ENCODE peak calls at places on chromosomes 1 and 21, in seven cellular contexts. One of them, this sample, is unnamed.

GRCh38 chr1:16023050-16023653 is 1.3 kb downstream of the CLCNKA start:
- DNase-seq in SK-N-SH: no peak
- DNase-seq in GM12878: no peak
- DNase-seq in H1: no peak
- DNase-seq in K562: no peak
- DNase-seq in Panc1: no peak
- DNase-seq in HepG2: no peak
- DNase-seq in this sample: no peak

GRCh38 chr21:25862596-25862995 is 127.8 kb downstream of the GABPA start:
- DNase-seq in SK-N-SH: no peak
- DNase-seq in GM12878: no peak
- DNase-seq in H1: no peak
- DNase-seq in K562: peak
- DNase-seq in Panc1: no peak
- DNase-seq in HepG2: peak
- DNase-seq in this sample: peak

GRCh38 chr1:1857096-1857703 is 33.7 kb downstream of the GNB1 start:
- DNase-seq in SK-N-SH: no peak
- DNase-seq in GM12878: no peak
- DNase-seq in H1: no peak
- DNase-seq in K562: no peak
- DNase-seq in Panc1: no peak
- DNase-seq in HepG2: no peak
- DNase-seq in this sample: no peak

GRCh38 chr1:242802973-242803372 is 278.5 kb upstream of the PLD5 start:
- DNase-seq in SK-N-SH: no peak
- DNase-seq in GM12878: no peak
- DNase-seq in H1: no peak
- DNase-seq in K562: no peak
- DNase-seq in Panc1: no peak
- DNase-seq in HepG2: no peak
- DNase-seq in this sample: no peak

GRCh38 chr1:209412036-209412435 is 171.5 kb upstream of the CAMK1G start:
- DNase-seq in SK-N-SH: no peak
- DNase-seq in GM12878: no peak
- DNase-seq in H1: no peak
- DNase-seq in K562: no peak
- DNase-seq in Panc1: no peak
- DNase-seq in HepG2: no peak
- DNase-seq in this sample: no peak

GRCh38 chr1:183600136-183600535 is 9.9 kb upstream of the NCF2 start:
- DNase-seq in SK-N-SH: no peak
- DNase-seq in GM12878: no peak
- DNase-seq in H1: no peak
- DNase-seq in K562: no peak
- DNase-seq in Panc1: no peak
- DNase-seq in HepG2: no peak
- DNase-seq in this sample: no peak

GRCh38 chr1:155912056-155912536 is 947 bp upstream of the RIT1 start:
- DNase-seq in SK-N-SH: no peak
- DNase-seq in GM12878: no peak
- DNase-seq in H1: no peak
- DNase-seq in K562: no peak
- DNase-seq in Panc1: no peak
- DNase-seq in HepG2: no peak
- DNase-seq in this sample: no peak

GRCh38 chr21:46151989-46152938 is 3.1 kb downstream of the FTCD start:
- DNase-seq in SK-N-SH: no peak
- DNase-seq in GM12878: no peak
- DNase-seq in H1: no peak
- DNase-seq in K562: no peak
- DNase-seq in Panc1: no peak
- DNase-seq in HepG2: no peak
- DNase-seq in this sample: no peak

GRCh38 chr21:35231115-35231514 is 182.0 kb upstream of the RUNX1 start:
- DNase-seq in SK-N-SH: no peak
- DNase-seq in GM12878: no peak
- DNase-seq in H1: no peak
- DNase-seq in K562: no peak
- DNase-seq in Panc1: no peak
- DNase-seq in HepG2: no peak
- DNase-seq in this sample: no peak

GRCh38 chr1:118201524-118201923 is 16.5 kb upstream of the SPAG17 start:
- DNase-seq in SK-N-SH: no peak
- DNase-seq in GM12878: peak
- DNase-seq in H1: no peak
- DNase-seq in K562: no peak
- DNase-seq in Panc1: no peak
- DNase-seq in HepG2: no peak
- DNase-seq in this sample: no peak

GRCh38 chr1:87435484-87435883 is 106.8 kb downstream of the LMO4 start:
- DNase-seq in SK-N-SH: no peak
- DNase-seq in GM12878: peak
- DNase-seq in H1: no peak
- DNase-seq in K562: peak
- DNase-seq in Panc1: no peak
- DNase-seq in HepG2: no peak
- DNase-seq in this sample: no peak

GRCh38 chr1:228236744-228237143 is 28.9 kb downstream of the OBSCN start:
- DNase-seq in SK-N-SH: no peak
- DNase-seq in GM12878: no peak
- DNase-seq in H1: no peak
- DNase-seq in K562: peak
- DNase-seq in Panc1: no peak
- DNase-seq in HepG2: peak
- DNase-seq in this sample: peak

GRCh38 chr1:8814870-8815269 is 2.6 kb downstream of the RERE start:
- DNase-seq in SK-N-SH: peak
- DNase-seq in GM12878: no peak
- DNase-seq in H1: no peak
- DNase-seq in K562: peak
- DNase-seq in Panc1: no peak
- DNase-seq in HepG2: no peak
- DNase-seq in this sample: no peak

GRCh38 chr1:24536391-24536840 is 19.5 kb upstream of the NCMAP start:
- DNase-seq in SK-N-SH: peak
- DNase-seq in GM12878: peak
- DNase-seq in H1: no peak
- DNase-seq in K562: no peak
- DNase-seq in Panc1: no peak
- DNase-seq in HepG2: peak
- DNase-seq in this sample: peak

GRCh38 chr1:21594935-21595897 is 73.9 kb downstream of the RAP1GAP start:
- DNase-seq in SK-N-SH: peak
- DNase-seq in GM12878: no peak
- DNase-seq in H1: no peak
- DNase-seq in K562: peak
- DNase-seq in Panc1: no peak
- DNase-seq in HepG2: peak
- DNase-seq in this sample: peak

GRCh38 chr1:2135425-2135824 is 59.1 kb downstream of the FAAP20 start:
- DNase-seq in SK-N-SH: peak
- DNase-seq in GM12878: no peak
- DNase-seq in H1: no peak
- DNase-seq in K562: no peak
- DNase-seq in Panc1: no peak
- DNase-seq in HepG2: peak
- DNase-seq in this sample: no peak

GRCh38 chr1:109201123-109201703 is 12.5 kb upstream of the SARS1 start:
- DNase-seq in SK-N-SH: peak
- DNase-seq in GM12878: no peak
- DNase-seq in H1: no peak
- DNase-seq in K562: peak
- DNase-seq in Panc1: no peak
- DNase-seq in HepG2: peak
- DNase-seq in this sample: no peak

GRCh38 chr21:42220138-42220701 is 1.3 kb downstream of the ABCG1 start:
- DNase-seq in SK-N-SH: peak
- DNase-seq in GM12878: no peak
- DNase-seq in H1: no peak
- DNase-seq in K562: no peak
- DNase-seq in Panc1: peak
- DNase-seq in HepG2: peak
- DNase-seq in this sample: no peak

GRCh38 chr1:81590171-81590570 is 210.6 kb upstream of the ADGRL2 start:
- DNase-seq in SK-N-SH: no peak
- DNase-seq in GM12878: no peak
- DNase-seq in H1: no peak
- DNase-seq in K562: no peak
- DNase-seq in Panc1: no peak
- DNase-seq in HepG2: no peak
- DNase-seq in this sample: no peak

GRCh38 chr1:145710291-145711027 is 3.3 kb upstream of the PDZK1 start:
- DNase-seq in SK-N-SH: no peak
- DNase-seq in GM12878: no peak
- DNase-seq in H1: no peak
- DNase-seq in K562: no peak
- DNase-seq in Panc1: no peak
- DNase-seq in HepG2: no peak
- DNase-seq in this sample: no peak

GRCh38 chr1:15000030-15000429 is 153.5 kb upstream of the TMEM51 start:
- DNase-seq in SK-N-SH: no peak
- DNase-seq in GM12878: no peak
- DNase-seq in H1: no peak
- DNase-seq in K562: no peak
- DNase-seq in Panc1: no peak
- DNase-seq in HepG2: no peak
- DNase-seq in this sample: no peak

GRCh38 chr1:235078927-235079381 is 49.7 kb downstream of the TOMM20 start:
- DNase-seq in SK-N-SH: no peak
- DNase-seq in GM12878: no peak
- DNase-seq in H1: no peak
- DNase-seq in K562: no peak
- DNase-seq in Panc1: no peak
- DNase-seq in HepG2: no peak
- DNase-seq in this sample: peak
- TF ChIP-seq SIN3A in SK-N-SH: no peak
- TF ChIP-seq SIN3A in GM12878: no peak
- TF ChIP-seq SIN3A in H1: no peak
- TF ChIP-seq SIN3A in K562: no peak
- TF ChIP-seq SIN3A in Panc1: no peak
- TF ChIP-seq SIN3A in HepG2: no peak
- TF ChIP-seq SIN3A in this sample: no peak

GRCh38 chr1:17270891-17271765 is 22.2 kb downstream of the PADI3 start:
- DNase-seq in SK-N-SH: no peak
- DNase-seq in GM12878: no peak
- DNase-seq in H1: no peak
- DNase-seq in K562: no peak
- DNase-seq in Panc1: no peak
- DNase-seq in HepG2: no peak
- DNase-seq in this sample: no peak

GRCh38 chr1:17274186-17275170 is 25.6 kb downstream of the PADI3 start:
- DNase-seq in SK-N-SH: peak
- DNase-seq in GM12878: peak
- DNase-seq in H1: peak
- DNase-seq in K562: peak
- DNase-seq in Panc1: no peak
- DNase-seq in HepG2: peak
- DNase-seq in this sample: peak

GRCh38 chr1:17272066-17272465 is 23.2 kb downstream of the PADI3 start:
- DNase-seq in SK-N-SH: no peak
- DNase-seq in GM12878: no peak
- DNase-seq in H1: no peak
- DNase-seq in K562: no peak
- DNase-seq in Panc1: no peak
- DNase-seq in HepG2: no peak
- DNase-seq in this sample: no peak

GRCh38 chr1:17273096-17273495 is 24.2 kb downstream of the PADI3 start:
- DNase-seq in SK-N-SH: no peak
- DNase-seq in GM12878: no peak
- DNase-seq in H1: no peak
- DNase-seq in K562: no peak
- DNase-seq in Panc1: no peak
- DNase-seq in HepG2: no peak
- DNase-seq in this sample: no peak

GRCh38 chr1:17272641-17273040 is 23.7 kb downstream of the PADI3 start:
- DNase-seq in SK-N-SH: no peak
- DNase-seq in GM12878: no peak
- DNase-seq in H1: no peak
- DNase-seq in K562: no peak
- DNase-seq in Panc1: no peak
- DNase-seq in HepG2: no peak
- DNase-seq in this sample: no peak
- TF ChIP-seq SIN3A in SK-N-SH: no peak
- TF ChIP-seq SIN3A in GM12878: no peak
- TF ChIP-seq SIN3A in H1: no peak
- TF ChIP-seq SIN3A in K562: no peak
- TF ChIP-seq SIN3A in Panc1: no peak
- TF ChIP-seq SIN3A in HepG2: no peak
- TF ChIP-seq SIN3A in this sample: no peak

GRCh38 chr1:151156515-151156819 is at the start of gene TNFAIP8L2:
- DNase-seq in SK-N-SH: no peak
- DNase-seq in GM12878: peak
- DNase-seq in H1: no peak
- DNase-seq in K562: peak
- DNase-seq in Panc1: no peak
- DNase-seq in HepG2: no peak
- DNase-seq in this sample: no peak
- TF ChIP-seq SIN3A in SK-N-SH: no peak
- TF ChIP-seq SIN3A in GM12878: no peak
- TF ChIP-seq SIN3A in H1: no peak
- TF ChIP-seq SIN3A in K562: no peak
- TF ChIP-seq SIN3A in Panc1: no peak
- TF ChIP-seq SIN3A in HepG2: no peak
- TF ChIP-seq SIN3A in this sample: no peak

GRCh38 chr1:193183019-193183643 is 3.3 kb downstream of the B3GALT2 start:
- DNase-seq in SK-N-SH: peak
- DNase-seq in GM12878: no peak
- DNase-seq in H1: no peak
- DNase-seq in K562: peak
- DNase-seq in Panc1: peak
- DNase-seq in HepG2: peak
- DNase-seq in this sample: peak

GRCh38 chr1:193184776-193185175 is 1.6 kb downstream of the B3GALT2 start:
- DNase-seq in SK-N-SH: no peak
- DNase-seq in GM12878: no peak
- DNase-seq in H1: no peak
- DNase-seq in K562: no peak
- DNase-seq in Panc1: no peak
- DNase-seq in HepG2: no peak
- DNase-seq in this sample: no peak

GRCh38 chr1:193181985-193182384 is 4.4 kb downstream of the B3GALT2 start:
- DNase-seq in SK-N-SH: no peak
- DNase-seq in GM12878: no peak
- DNase-seq in H1: no peak
- DNase-seq in K562: no peak
- DNase-seq in Panc1: no peak
- DNase-seq in HepG2: no peak
- DNase-seq in this sample: no peak

GRCh38 chr1:193179094-193179493 is 7.3 kb downstream of the B3GALT2 start:
- DNase-seq in SK-N-SH: no peak
- DNase-seq in GM12878: no peak
- DNase-seq in H1: no peak
- DNase-seq in K562: no peak
- DNase-seq in Panc1: no peak
- DNase-seq in HepG2: no peak
- DNase-seq in this sample: no peak

DNA sequence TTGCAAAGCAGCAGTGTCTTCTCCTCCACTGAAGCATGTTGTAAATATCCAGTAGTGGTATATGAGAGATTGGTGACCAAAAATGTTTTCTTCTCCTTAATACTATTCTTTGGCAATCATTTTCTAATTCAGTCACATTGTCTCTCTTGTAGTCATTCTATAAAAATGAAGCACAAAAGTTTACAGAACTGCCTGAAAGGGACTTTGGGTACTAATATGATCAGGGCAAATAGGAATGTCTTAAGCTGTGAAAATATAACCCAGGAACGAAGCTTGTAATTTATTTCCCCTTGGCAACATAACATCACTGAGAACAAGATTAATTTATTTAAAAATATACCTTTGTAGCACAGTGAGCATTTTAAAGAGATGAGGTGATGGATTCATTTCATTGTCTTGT is 4.9 kb downstream of the B3GALT2 start:
- DNase-seq in SK-N-SH: no peak
- DNase-seq in GM12878: no peak
- DNase-seq in H1: no peak
- DNase-seq in K562: no peak
- DNase-seq in Panc1: no peak
- DNase-seq in HepG2: no peak
- DNase-seq in this sample: no peak
- TF ChIP-seq SIN3A in SK-N-SH: no peak
- TF ChIP-seq SIN3A in GM12878: no peak
- TF ChIP-seq SIN3A in H1: no peak
- TF ChIP-seq SIN3A in K562: no peak
- TF ChIP-seq SIN3A in Panc1: no peak
- TF ChIP-seq SIN3A in HepG2: no peak
- TF ChIP-seq SIN3A in this sample: no peak

This sample was measured in HCT116.